ENCODE peak calls at places on chromosomes 4 and X, in five cellular contexts. K, W, L, U and T are unnamed samples.

GRCh38 chr4:142005519-142005918 is 369.1 kb downstream of the IL15 start:
- DNase-seq in K (no peak), W (no peak), L (no peak), U (no peak), T (no peak)

GRCh38 chr4:107814758-107815552 is 9.8 kb upstream of the SGMS2 start:
- DNase-seq in K (no peak), W (no peak), L (no peak), U (no peak), T (no peak)

GRCh38 chr4:14532436-14532835 is 469.8 kb upstream of the CPEB2 start:
- DNase-seq in K (no peak), W (no peak), L (no peak), U (no peak), T (no peak)

GRCh38 chr4:38921151-38921550 is 53.5 kb downstream of the FAM114A1 start:
- DNase-seq in K (no peak), W (no peak), L (no peak), U (no peak), T (no peak)

GRCh38 chrX:64186974-64187761 is 18.3 kb downstream of the AMER1 start:
- DNase-seq in K (no peak), W (no peak), L (no peak), U (no peak), T (no peak)

GRCh38 chrX:28491941-28492340 is 95.3 kb upstream of the IL1RAPL1 start:
- DNase-seq in K (no peak), W (no peak), L (no peak), U (no peak), T (no peak)

GRCh38 chrX:129622757-129623301 is 31.9 kb downstream of the APLN start:
- DNase-seq in K (peak), W (peak), L (peak), U (peak), T (peak)

GRCh38 chr4:67549123-67549522 is 3.8 kb upstream of the CENPC start:
- DNase-seq in K (no peak), W (no peak), L (no peak), U (no peak), T (no peak)

GRCh38 chrX:137479394-137479793 is 86.5 kb upstream of the ZIC3 start:
- DNase-seq in K (no peak), W (no peak), L (no peak), U (no peak), T (no peak)

GRCh38 chr4:128060130-128060619 is 937 bp upstream of the LARP1B start:
- DNase-seq in K (no peak), W (no peak), L (peak), U (no peak), T (no peak)

GRCh38 chrX:40108959-40109287 is 11.2 kb upstream of the BCOR start:
- DNase-seq in K (peak), W (no peak), L (peak), U (no peak), T (peak)

GRCh38 chr4:48804584-48805301 is 24.7 kb upstream of the FRYL start:
- DNase-seq in K (no peak), W (no peak), L (no peak), U (no peak), T (no peak)
- H3K4me3 ChIP-seq in K (no peak), W (no peak), L (no peak), U (no peak), T (no peak)

GRCh38 chrX:54439967-54440871 is at the start of gene TSR2:
- DNase-seq in K (peak), W (no peak), L (peak), U (peak), T (peak)
- H3K4ac ChIP-seq in K (peak), W (peak), L (peak), U (no peak), T (peak)

GRCh38 chrX:77446840-77447239 is 349 bp upstream of the FGF16 start:
- DNase-seq in K (peak), W (no peak), L (no peak), U (no peak), T (no peak)

GRCh38 chrX:77446029-77446585 is 1.1 kb upstream of the FGF16 start:
- DNase-seq in K (peak), W (no peak), L (no peak), U (no peak), T (no peak)

GRCh38 chrX:77450415-77450814 is 3.2 kb downstream of the FGF16 start:
- DNase-seq in K (no peak), W (no peak), L (no peak), U (no peak), T (no peak)

GRCh38 chrX:77447339-77448149 is at the start of gene FGF16:
- DNase-seq in K (peak), W (no peak), L (no peak), U (no peak), T (no peak)

GRCh38 chrX:77448170-77448569 is 981 bp downstream of the FGF16 start:
- DNase-seq in K (peak), W (no peak), L (no peak), U (no peak), T (no peak)
- H3K4me3 ChIP-seq in K (no peak), W (peak), L (no peak), U (no peak), T (peak)

DNA sequence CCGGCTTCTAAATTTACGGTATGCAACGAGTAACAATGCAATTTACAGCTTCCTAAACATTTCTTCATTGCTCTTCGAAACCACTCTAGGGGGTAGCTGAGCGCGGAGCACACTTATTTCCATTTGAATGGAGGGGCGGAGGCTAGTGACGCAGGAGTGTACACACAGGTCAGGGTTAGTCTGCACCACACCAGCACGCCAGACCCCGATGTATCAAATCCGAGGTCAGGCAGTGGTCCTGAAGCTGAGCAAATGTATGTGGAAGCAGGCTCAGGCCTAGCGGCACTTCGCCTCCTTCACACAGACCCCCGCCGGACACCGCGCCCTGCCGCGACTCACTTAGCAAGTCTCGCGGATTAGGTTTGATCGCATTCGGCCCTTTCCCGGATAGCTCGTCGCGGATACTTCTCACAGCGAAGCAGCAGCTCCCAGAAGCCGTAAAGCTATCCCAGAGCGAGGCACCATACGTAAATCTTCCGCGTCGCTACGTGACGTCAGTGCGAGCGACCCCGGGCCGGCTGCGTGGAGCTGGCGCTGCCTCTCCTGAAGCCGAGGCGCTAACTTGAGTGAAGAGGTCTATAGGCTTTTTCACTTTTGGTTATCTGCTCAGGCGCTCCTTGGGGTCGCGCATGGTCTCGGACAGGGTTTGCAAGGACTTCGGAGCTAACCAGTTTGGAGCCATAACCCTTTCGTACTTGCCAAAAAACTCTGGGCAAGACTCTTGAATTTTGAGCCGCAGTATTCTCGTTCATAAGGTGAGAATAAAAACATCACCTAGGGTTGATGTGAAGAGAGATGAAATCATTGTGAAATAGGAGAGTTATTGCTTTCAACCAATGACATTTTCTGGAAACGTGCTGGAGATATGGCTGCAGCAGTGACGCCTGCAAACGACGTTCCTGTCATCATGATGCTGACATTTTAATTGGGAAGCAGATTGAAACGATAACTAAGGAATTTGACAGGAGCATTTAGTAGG is at the start of gene AASDH:
- DNase-seq in K (peak), W (peak), L (peak), U (peak), T (peak)
- H3K4ac ChIP-seq in K (no peak), W (peak), L (peak), U (no peak), T (no peak)

DNA sequence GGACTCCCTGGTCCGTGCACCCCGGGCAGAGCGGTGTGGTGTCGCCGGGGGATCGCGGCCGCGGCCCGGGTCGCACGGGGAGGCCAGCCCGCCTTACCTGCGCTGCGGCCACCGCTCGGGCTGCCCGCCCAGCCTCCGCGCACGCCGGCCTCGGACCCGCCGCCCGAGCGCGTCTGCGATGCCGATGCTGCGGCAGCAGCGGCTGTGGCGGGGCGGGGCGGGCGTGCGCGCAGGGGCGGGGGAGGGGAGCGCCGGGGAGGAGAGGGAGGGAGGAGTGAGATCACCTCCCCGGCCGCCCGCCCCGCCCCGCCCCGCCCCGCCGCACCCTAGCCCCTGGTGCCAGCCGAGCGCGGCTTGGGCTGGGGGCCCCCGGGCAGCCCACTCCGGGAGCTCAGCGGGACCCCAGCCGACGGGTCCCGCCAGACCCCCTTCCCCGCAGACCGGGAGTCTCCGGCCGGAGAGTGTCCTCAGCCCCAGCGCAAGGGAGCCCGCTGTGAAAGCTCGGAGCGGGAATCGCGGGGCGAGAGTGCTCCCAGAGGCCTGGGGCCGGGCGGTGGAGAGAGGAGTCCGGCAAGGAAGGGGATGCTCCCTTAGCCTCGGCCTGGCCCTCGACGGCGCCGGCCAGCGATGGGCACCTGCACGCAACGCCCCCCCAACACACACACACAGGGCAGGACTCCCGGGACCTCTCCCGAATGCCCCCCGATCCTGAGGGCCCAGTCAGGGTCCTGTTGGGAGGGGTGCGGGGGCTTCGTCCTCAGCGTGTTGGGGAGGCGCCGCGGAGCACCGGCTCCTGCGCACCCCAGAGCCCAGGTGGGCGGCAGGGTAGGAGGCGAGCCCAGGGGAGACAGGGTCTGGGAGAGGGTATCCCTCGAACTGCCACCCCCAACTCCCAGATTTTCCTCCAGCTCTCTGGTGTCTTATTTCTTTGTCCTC is at the start of gene L1CAM:
- DNase-seq in K (peak), W (no peak), L (no peak), U (no peak), T (no peak)
- H3K4me3 ChIP-seq in K (peak), W (peak), L (no peak), U (peak), T (peak)

DNA sequence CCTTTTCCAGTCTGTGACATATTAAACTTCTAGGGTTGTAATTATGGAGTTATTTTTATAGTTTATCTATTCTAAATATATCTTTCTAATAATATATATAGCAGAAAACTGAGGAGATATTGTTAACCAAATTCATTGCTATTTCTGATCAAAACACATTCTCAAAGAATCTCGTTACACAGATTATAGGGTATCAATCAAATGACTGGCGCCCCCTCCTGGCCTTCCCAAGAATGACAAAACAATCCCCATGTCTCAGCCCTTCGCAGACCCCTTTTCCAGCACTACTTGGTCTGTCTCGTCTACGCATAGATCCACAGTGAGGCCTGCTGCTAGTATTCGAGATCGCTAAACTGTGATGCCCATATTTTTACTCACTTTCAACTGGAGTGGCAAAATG is 209.3 kb downstream of the GPC3 start:
- DNase-seq in K (peak), W (peak), L (no peak), U (no peak), T (no peak)
- H3K4ac ChIP-seq in K (no peak), W (no peak), L (no peak), U (no peak), T (no peak)